ENCODE peak calls at places on chromosomes 16 and 17, in eight cellular contexts. L is IMR-90, D is body of pancreas, X is heart left ventricle, V is upper lobe of left lung, R is stomach, C is K562, J is endothelial cell of umbilical vein. W is an unnamed sample.
A peak's percentile ranks its signal among the peaks of the same experiment; 100 is the strongest.

GRCh38 chr17:73371846-73372245 is 60.0 kb upstream of the CDC42EP4 start:
- DNase-seq in L (no peak), D (no peak), X (no peak), V (no peak), R (no peak), C (no peak), J (no peak), W (no peak)

GRCh38 chr16:54026456-54026855 is 260.1 kb downstream of the IRX3 start:
- DNase-seq in L (peak; percentile 39), D (no peak), X (no peak), V (no peak), R (no peak), C (no peak), J (peak; percentile 6), W (no peak)

GRCh38 chr17:63961355-63962207 is 11.1 kb downstream of the SCN4A start:
- DNase-seq in L (peak; percentile 53), D (peak; percentile 61), X (peak; percentile 72), V (peak; percentile 87), R (peak; percentile 44), C (peak; percentile 97), J (peak; percentile 70), W (peak; percentile 60)

GRCh38 chr16:4021070-4021779 is 95.0 kb downstream of the ADCY9 start:
- DNase-seq in L (no peak), D (peak; percentile 95), X (no peak), V (no peak), R (peak; percentile 92), C (no peak), J (no peak), W (peak; percentile 86)

GRCh38 chr16:7268182-7268581 is 64.5 kb upstream of the RBFOX1 start:
- DNase-seq in L (no peak), D (no peak), X (no peak), V (no peak), R (no peak), C (peak; percentile 57), J (no peak), W (no peak)

GRCh38 chr16:74071996-74072559 is 224.5 kb upstream of the PSMD7 start:
- DNase-seq in L (no peak), D (no peak), X (no peak), V (no peak), R (no peak), C (no peak), J (no peak), W (no peak)

GRCh38 chr16:67430504-67431076 is 331 bp upstream of the HSD11B2 start:
- DNase-seq in L (no peak), D (no peak), X (no peak), V (peak; percentile 90), R (peak; percentile 65), C (peak; percentile 58), J (no peak), W (no peak)

GRCh38 chr17:7336240-7337175 is at the start of gene ACAP1:
- DNase-seq in L (no peak), D (no peak), X (no peak), V (peak; percentile 92), R (peak; percentile 53), C (peak; percentile 44), J (no peak), W (peak; percentile 95)

GRCh38 chr16:27429981-27430441 is 28.0 kb downstream of the IL21R start:
- DNase-seq in L (no peak), D (no peak), X (peak; percentile 1), V (peak; percentile 73), R (peak; percentile 21), C (no peak), J (no peak), W (no peak)

GRCh38 chr17:36460265-36460937 is 26.1 kb upstream of the ZNHIT3 start:
- DNase-seq in L (no peak), D (no peak), X (no peak), V (no peak), R (no peak), C (peak; percentile 22), J (no peak), W (no peak)

GRCh38 chr17:68248199-68248825 is 469 bp downstream of the AMZ2 start:
- DNase-seq in L (peak; percentile 57), D (peak; percentile 66), X (no peak), V (no peak), R (peak; percentile 49), C (no peak), J (no peak), W (no peak)

GRCh38 chr16:48556913-48557351 is 53.0 kb downstream of the N4BP1 start:
- DNase-seq in L (peak; percentile 89), D (no peak), X (no peak), V (no peak), R (no peak), C (no peak), J (peak; percentile 17), W (no peak)

GRCh38 chr16:554640-555413 is 5.4 kb upstream of the PRR35 start:
- DNase-seq in L (peak; percentile 52), D (no peak), X (no peak), V (no peak), R (no peak), C (no peak), J (peak; percentile 21), W (no peak)

GRCh38 chr17:62672957-62673356 is 45.5 kb downstream of the MRC2 start:
- DNase-seq in L (no peak), D (no peak), X (no peak), V (no peak), R (no peak), C (no peak), J (no peak), W (no peak)

GRCh38 chr17:40803617-40804082 is 3.9 kb upstream of the KRT28 start:
- DNase-seq in L (peak; percentile 66), D (peak; percentile 81), X (peak; percentile 65), V (peak; percentile 27), R (peak; percentile 86), C (peak; percentile 85), J (peak; percentile 71), W (peak; percentile 81)

GRCh38 chr16:13994239-13995106 is 74.5 kb downstream of the ERCC4 start:
- DNase-seq in L (peak; percentile 2), D (no peak), X (peak; percentile 64), V (no peak), R (no peak), C (no peak), J (peak; percentile 28), W (no peak)

DNA sequence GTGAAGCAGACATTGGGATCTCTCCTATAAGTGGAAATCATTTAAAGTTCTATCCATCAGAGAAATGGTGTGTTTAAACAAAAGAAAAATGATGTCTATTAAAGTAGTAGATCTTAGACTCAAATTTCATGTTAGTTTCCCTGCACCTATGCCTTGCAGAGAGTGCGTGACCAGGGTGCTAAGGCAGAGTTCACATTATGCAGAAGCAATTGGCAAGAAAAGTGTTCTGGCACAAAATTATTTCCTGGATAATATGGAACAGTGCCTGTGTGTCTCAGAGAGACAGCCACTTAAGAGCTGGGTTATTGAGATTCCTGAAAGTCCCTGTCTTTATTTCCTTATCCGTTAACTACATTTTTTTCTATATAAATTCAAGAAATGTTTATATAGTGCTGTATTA is 457.0 kb downstream of the CDH8 start:
- DNase-seq in L (no peak), D (no peak), X (no peak), V (no peak), R (no peak), C (no peak), J (no peak), W (no peak)
- TF ChIP-seq POLR2A in L (no peak), D (no peak), X (no peak), V (no peak), R (no peak), C (no peak), J (no peak), W (no peak)

DNA sequence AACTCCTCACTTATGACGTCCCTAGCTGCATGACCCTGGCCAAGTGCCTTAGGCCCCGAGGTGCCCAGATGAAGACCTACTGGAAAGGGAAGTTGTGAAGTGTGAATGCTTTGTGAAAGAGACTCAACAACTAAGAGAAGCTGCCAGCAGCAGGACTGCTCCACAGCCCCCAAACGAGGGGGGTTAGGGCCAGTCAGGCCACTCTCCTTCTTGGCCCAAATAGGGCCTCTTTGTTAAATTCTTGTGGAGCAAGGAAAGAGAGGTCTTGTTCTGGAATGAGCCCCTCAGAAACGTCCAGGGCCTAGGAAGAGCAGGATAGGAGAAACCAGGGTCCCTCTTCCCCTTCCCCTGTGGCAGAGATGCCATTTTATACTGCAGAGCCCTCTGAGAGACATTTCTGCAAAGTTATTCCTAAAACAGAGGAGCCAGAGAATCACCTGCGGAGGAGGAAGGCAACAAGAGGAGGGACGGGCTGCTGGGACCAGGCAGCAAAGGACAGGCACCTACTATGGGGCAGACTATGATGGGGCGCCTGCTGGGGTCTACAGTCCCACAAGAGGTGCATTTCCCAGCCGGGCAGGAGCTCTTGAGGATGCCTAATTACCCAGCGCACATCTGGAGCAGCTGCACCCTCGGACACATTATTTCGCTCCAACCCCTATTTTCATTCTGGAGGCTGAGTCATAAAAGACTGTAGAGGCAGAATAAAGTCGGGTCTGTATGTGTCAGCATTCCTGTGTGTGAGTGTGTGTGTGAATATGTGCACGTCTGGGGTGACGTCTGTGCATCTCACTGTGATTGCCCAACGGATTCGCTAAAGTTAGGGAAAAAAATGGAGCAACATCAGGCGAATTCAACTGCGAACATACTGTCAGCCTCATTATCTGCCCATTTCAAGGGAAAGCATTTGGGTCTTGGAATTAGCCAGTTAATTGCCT is 11.4 kb upstream of the HOXB9 start:
- DNase-seq in L (peak; percentile 85), D (no peak), X (no peak), V (no peak), R (no peak), C (no peak), J (no peak), W (peak; percentile 49)
- H3K27me3 ChIP-seq in L (peaks cover 99% of the 10 kb centered on the region), D (no peaks in the 10 kb centered on the region), X (peaks cover 86% of the 10 kb centered on the region), V (peaks cover 76% of the 10 kb centered on the region), R (peaks cover 99% of the 10 kb centered on the region), C (no peaks in the 10 kb centered on the region), J (peaks cover 69% of the 10 kb centered on the region), W (peaks cover 14% of the 10 kb centered on the region)

GRCh38 chr16:87952751-87953150 is 1.5 kb downstream of the BANP start:
- DNase-seq in L (no peak), D (no peak), X (no peak), V (no peak), R (no peak), C (no peak), J (no peak), W (no peak)
- H3K27ac ChIP-seq in L (no peak overlapping the region), D (peak overlapping the region; percentile 95), X (peak overlapping the region; percentile 96), V (peak overlapping the region; percentile 96), R (peak overlapping the region; percentile 95), C (no peak overlapping the region), J (peak overlapping the region; percentile 84), W (peak overlapping the region; percentile 96)

DNA sequence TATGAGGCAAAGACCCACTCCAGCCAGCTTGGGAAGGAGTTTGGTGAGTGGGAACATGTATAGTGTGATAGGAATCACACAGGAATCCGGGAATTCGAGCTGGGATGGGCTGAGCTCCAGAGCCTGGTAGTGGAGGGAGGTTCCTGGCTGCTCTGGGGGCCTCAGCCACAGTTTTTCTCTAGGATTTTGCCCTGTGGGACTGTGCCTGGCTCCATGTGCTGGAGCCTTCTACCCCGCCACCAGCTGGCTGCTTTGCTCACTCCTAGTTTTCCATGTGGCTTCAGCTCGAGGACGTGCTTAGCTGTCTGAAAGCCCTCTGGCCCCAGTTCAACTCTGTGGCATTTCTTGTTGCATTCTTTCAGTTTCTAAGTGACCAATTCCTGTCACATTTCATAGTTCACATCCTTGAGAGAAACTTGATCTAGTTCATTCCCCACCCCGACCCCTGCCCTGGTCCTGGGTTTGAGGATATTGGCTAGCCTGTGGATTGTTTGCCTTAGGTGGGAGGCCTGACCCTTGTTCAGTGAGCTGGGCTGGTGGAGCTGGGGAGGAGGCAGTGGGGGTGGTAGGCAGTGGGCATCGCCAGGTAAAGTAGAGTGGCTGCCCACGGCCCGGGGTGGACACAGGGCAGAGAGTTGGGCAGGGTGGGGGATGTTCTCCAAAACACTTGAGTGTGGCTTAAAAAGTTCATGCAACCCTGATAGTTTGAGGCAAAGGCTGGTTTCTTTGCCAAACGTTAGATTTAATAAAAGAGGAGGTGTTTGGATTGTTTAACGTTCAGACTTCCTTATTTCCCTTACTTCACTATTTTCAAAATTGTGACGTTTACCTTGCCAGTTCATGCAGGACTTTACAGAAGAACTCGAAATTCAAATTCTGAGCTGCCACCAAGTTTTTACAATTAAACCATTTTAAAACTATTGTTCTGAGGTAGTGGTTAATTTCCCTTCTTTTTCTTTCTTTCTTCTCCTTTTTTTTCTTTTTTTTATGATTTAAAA is 5.2 kb downstream of the SEC14L1 start:
- DNase-seq in L (peak; percentile 76), D (peak; percentile 88), X (peak; percentile 74), V (no peak), R (peak; percentile 79), C (no peak), J (peak; percentile 80), W (peak; percentile 73)
- TF ChIP-seq POLR2A in L (no peak), D (no peak), X (no peak), V (peak; percentile 37), R (no peak), C (no peak), J (peak; percentile 23), W (no peak)